ENCODE peak calls at places on chromosomes 4 and X, in seven cellular contexts. H is Caco-2, G is fibroblast of the aortic adventitia, Q is upper lobe of left lung, S is lower leg skin, B is K562, O is endothelial cell. Z is an unnamed sample.

GRCh38 chr4:83417566-83417965 is 38.1 kb downstream of the HELQ start:
- DNase-seq in H (peak; percentile 61), G (no peak), Q (no peak), S (no peak), B (no peak), O (no peak), Z (no peak)

GRCh38 chr4:100935090-100935489 is 412.2 kb downstream of the PPP3CA start:
- DNase-seq in H (no peak), G (peak; percentile 6), Q (no peak), S (no peak), B (no peak), O (no peak), Z (no peak)

GRCh38 chr4:4860381-4860802 is 927 bp downstream of the MSX1 start:
- DNase-seq in H (no peak), G (peak; percentile 48), Q (no peak), S (no peak), B (peak; percentile 57), O (no peak), Z (peak; percentile 57)

GRCh38 chr4:103754844-103755243 is 35.1 kb upstream of the TACR3 start:
- DNase-seq in H (no peak), G (peak; percentile 3), Q (no peak), S (peak; percentile 31), B (no peak), O (no peak), Z (no peak)

GRCh38 chrX:154434394-154435168 is 2.4 kb upstream of the GDI1 start:
- DNase-seq in H (no peak), G (no peak), Q (no peak), S (no peak), B (no peak), O (no peak), Z (no peak)

GRCh38 chrX:139120760-139121159 is 409.2 kb upstream of the FGF13 start:
- DNase-seq in H (no peak), G (no peak), Q (no peak), S (no peak), B (no peak), O (no peak), Z (no peak)

GRCh38 chr4:143286058-143286457 is 50.6 kb upstream of the GAB1 start:
- DNase-seq in H (no peak), G (peak; percentile 73), Q (no peak), S (no peak), B (no peak), O (no peak), Z (no peak)

GRCh38 chr4:110970642-110971041 is 347.8 kb upstream of the PITX2 start:
- DNase-seq in H (peak; percentile 85), G (peak; percentile 61), Q (no peak), S (no peak), B (no peak), O (peak; percentile 69), Z (peak; percentile 2)

GRCh38 chrX:139429913-139430312 is 100.6 kb upstream of the F9 start:
- DNase-seq in H (peak; percentile 5), G (peak; percentile 12), Q (no peak), S (no peak), B (no peak), O (no peak), Z (no peak)

GRCh38 chrX:13868481-13869040 is 51.7 kb upstream of the GPM6B start:
- DNase-seq in H (no peak), G (peak; percentile 73), Q (no peak), S (no peak), B (no peak), O (no peak), Z (no peak)

GRCh38 chr4:85166318-85166717 is 199.8 kb upstream of the WDFY3 start:
- DNase-seq in H (peak; percentile 35), G (no peak), Q (no peak), S (no peak), B (no peak), O (no peak), Z (no peak)

GRCh38 chrX:40040686-40041461 is 56.9 kb downstream of the BCOR start:
- DNase-seq in H (no peak), G (no peak), Q (no peak), S (no peak), B (no peak), O (no peak), Z (no peak)

GRCh38 chrX:109485470-109486340 is 3.8 kb upstream of the GUCY2F start:
- DNase-seq in H (peak; percentile 52), G (peak; percentile 81), Q (no peak), S (peak; percentile 44), B (peak; percentile 66), O (peak; percentile 51), Z (peak; percentile 37)

GRCh38 chr4:89836897-89837384 is at the start of gene SNCA:
- DNase-seq in H (peak; percentile 67), G (no peak), Q (peak; percentile 87), S (peak; percentile 58), B (peak; percentile 11), O (peak; percentile 72), Z (peak; percentile 32)

GRCh38 chrX:144946696-144947095 is 300.6 kb upstream of the SPANXN1 start:
- DNase-seq in H (no peak), G (peak; percentile 50), Q (no peak), S (no peak), B (no peak), O (no peak), Z (no peak)

GRCh38 chrX:55488268-55488558 is 1.4 kb downstream of the USP51 start:
- DNase-seq in H (no peak), G (no peak), Q (no peak), S (no peak), B (no peak), O (no peak), Z (no peak)

GRCh38 chr4:186266699-186267467 is 894 bp downstream of the F11 start:
- DNase-seq in H (no peak), G (no peak), Q (peak; percentile 76), S (no peak), B (no peak), O (peak; percentile 46), Z (no peak)

GRCh38 chr4:42750091-42750490 is 93.2 kb upstream of the ATP8A1 start:
- DNase-seq in H (peak; percentile 19), G (peak; percentile 30), Q (no peak), S (no peak), B (no peak), O (peak; percentile 15), Z (no peak)

GRCh38 chrX:102126863-102127262 is 1.4 kb downstream of the TCEAL2 start:
- DNase-seq in H (no peak), G (no peak), Q (no peak), S (no peak), B (no peak), O (no peak), Z (no peak)

GRCh38 chr4:172725581-172725980 is 443.0 kb upstream of the GALNT7 start:
- DNase-seq in H (no peak), G (peak; percentile 41), Q (no peak), S (no peak), B (no peak), O (no peak), Z (no peak)

GRCh38 chrX:68417651-68418050 is 15.6 kb downstream of the OPHN1 start:
- DNase-seq in H (no peak), G (no peak), Q (no peak), S (no peak), B (no peak), O (no peak), Z (no peak)

GRCh38 chrX:48956728-48957414 is 536 bp downstream of the OTUD5 start:
- DNase-seq in H (peak; percentile 6), G (no peak), Q (peak; percentile 87), S (no peak), B (peak; percentile 42), O (peak; percentile 14), Z (no peak)

GRCh38 chr4:7705602-7706001 is 234.1 kb downstream of the AFAP1 start:
- DNase-seq in H (no peak), G (no peak), Q (no peak), S (no peak), B (no peak), O (no peak), Z (no peak)

GRCh38 chr4:7703669-7704068 is 236.0 kb downstream of the AFAP1 start:
- DNase-seq in H (no peak), G (no peak), Q (no peak), S (no peak), B (peak; percentile 37), O (no peak), Z (no peak)

GRCh38 chr4:7704625-7705024 is 235.0 kb downstream of the AFAP1 start:
- DNase-seq in H (no peak), G (no peak), Q (peak; percentile 59), S (no peak), B (no peak), O (no peak), Z (no peak)

GRCh38 chr4:7704091-7704490 is 235.6 kb downstream of the AFAP1 start:
- DNase-seq in H (no peak), G (no peak), Q (peak; percentile 70), S (no peak), B (no peak), O (no peak), Z (no peak)

GRCh38 chr4:7705062-7705461 is 234.6 kb downstream of the AFAP1 start:
- DNase-seq in H (peak; percentile 16), G (peak; percentile 13), Q (no peak), S (no peak), B (no peak), O (no peak), Z (no peak)
- TF ChIP-seq CTCF in H (no peak), G (no peak), Q (no peak), S (no peak), B (no peak), O (no peak), Z (no peak)

GRCh38 chr4:22552802-22553201 is 36.9 kb upstream of the ADGRA3 start:
- DNase-seq in H (no peak), G (no peak), Q (no peak), S (no peak), B (no peak), O (no peak), Z (no peak)
- TF ChIP-seq CTCF in H (no peak), G (no peak), Q (no peak), S (no peak), B (no peak), O (no peak), Z (no peak)

GRCh38 chr4:181261279-181261678 is 981.9 kb upstream of the TENM3 start:
- DNase-seq in H (no peak), G (no peak), Q (no peak), S (no peak), B (no peak), O (peak; percentile 18), Z (no peak)
- TF ChIP-seq CTCF in H (no peak), G (no peak), Q (no peak), S (no peak), B (no peak), O (no peak), Z (no peak)

GRCh38 chr4:145181091-145181501 is 707 bp upstream of the OTUD4 start:
- DNase-seq in H (no peak), G (peak; percentile 22), Q (no peak), S (no peak), B (no peak), O (no peak), Z (peak; percentile 28)

GRCh38 chr4:145182212-145182611 is 1.8 kb upstream of the OTUD4 start:
- DNase-seq in H (no peak), G (no peak), Q (no peak), S (no peak), B (no peak), O (no peak), Z (peak; percentile 46)

GRCh38 chr4:145178740-145179139 is 1.6 kb downstream of the OTUD4 start:
- DNase-seq in H (no peak), G (no peak), Q (no peak), S (no peak), B (no peak), O (no peak), Z (no peak)

GRCh38 chr4:145179201-145179860 is 1.1 kb downstream of the OTUD4 start:
- DNase-seq in H (peak; percentile 61), G (peak; percentile 50), Q (peak; percentile 95), S (peak; percentile 44), B (peak; percentile 78), O (peak; percentile 51), Z (peak; percentile 85)

GRCh38 chr4:145180298-145181090 is at the start of gene OTUD4:
- DNase-seq in H (peak; percentile 95), G (peak; percentile 93), Q (peak; percentile 99), S (peak; percentile 94), B (peak; percentile 88), O (peak; percentile 93), Z (peak; percentile 95)
- TF ChIP-seq CTCF in H (no peak), G (peak; percentile 16), Q (no peak), S (no peak), B (peak; percentile 25), O (no peak), Z (peak; percentile 49)

Z was measured in GM13977.